ENCODE peak calls at places on chromosome 10, in five cellular contexts. One of them, this sample, is unnamed. For H3K27me3, the result is how much of the 10 kb centered on the place peaks cover.

GRCh38 chr10:43943825-43944360 is 295.2 kb upstream of the ZNF32 start:
- DNase-seq in K562: no peak
- DNase-seq in CD8-positive, alpha-beta T cell: no peak
- DNase-seq in uterus: no peak
- DNase-seq in transverse colon: no peak
- DNase-seq in this sample: no peak

GRCh38 chr10:19892677-19893076 is 76.4 kb downstream of the PLXDC2 start:
- DNase-seq in K562: no peak
- DNase-seq in CD8-positive, alpha-beta T cell: no peak
- DNase-seq in uterus: no peak
- DNase-seq in transverse colon: no peak
- DNase-seq in this sample: no peak

GRCh38 chr10:79904671-79905321 is 44.1 kb downstream of the SFTPD start:
- DNase-seq in K562: peak
- DNase-seq in CD8-positive, alpha-beta T cell: peak
- DNase-seq in uterus: peak
- DNase-seq in transverse colon: peak
- DNase-seq in this sample: peak

GRCh38 chr10:17228081-17229015 is at the start of gene VIM:
- DNase-seq in K562: peak
- DNase-seq in CD8-positive, alpha-beta T cell: peak
- DNase-seq in uterus: peak
- DNase-seq in transverse colon: peak
- DNase-seq in this sample: peak

GRCh38 chr10:112244197-112244596 is 39.0 kb upstream of the TECTB start:
- DNase-seq in K562: no peak
- DNase-seq in CD8-positive, alpha-beta T cell: no peak
- DNase-seq in uterus: no peak
- DNase-seq in transverse colon: no peak
- DNase-seq in this sample: no peak

GRCh38 chr10:117458571-117458970 is 83.3 kb upstream of the PDZD8 start:
- DNase-seq in K562: no peak
- DNase-seq in CD8-positive, alpha-beta T cell: no peak
- DNase-seq in uterus: no peak
- DNase-seq in transverse colon: no peak
- DNase-seq in this sample: no peak

GRCh38 chr10:99528867-99529285 is 3.9 kb upstream of the NKX2-3 start:
- DNase-seq in K562: no peak
- DNase-seq in CD8-positive, alpha-beta T cell: no peak
- DNase-seq in uterus: no peak
- DNase-seq in transverse colon: no peak
- DNase-seq in this sample: no peak

GRCh38 chr10:94963901-94964300 is 25.4 kb downstream of the CYP2C9 start:
- DNase-seq in K562: no peak
- DNase-seq in CD8-positive, alpha-beta T cell: no peak
- DNase-seq in uterus: no peak
- DNase-seq in transverse colon: no peak
- DNase-seq in this sample: peak

GRCh38 chr10:31836569-31837406 is 91.8 kb downstream of the ARHGAP12 start:
- DNase-seq in K562: peak
- DNase-seq in CD8-positive, alpha-beta T cell: no peak
- DNase-seq in uterus: no peak
- DNase-seq in transverse colon: no peak
- DNase-seq in this sample: no peak

GRCh38 chr10:63175534-63175933 is 42.4 kb downstream of the NRBF2 start:
- DNase-seq in K562: peak
- DNase-seq in CD8-positive, alpha-beta T cell: no peak
- DNase-seq in uterus: no peak
- DNase-seq in transverse colon: no peak
- DNase-seq in this sample: no peak

GRCh38 chr10:100744136-100744979 is 1.0 kb upstream of the PAX2 start:
- DNase-seq in K562: no peak
- DNase-seq in CD8-positive, alpha-beta T cell: no peak
- DNase-seq in uterus: no peak
- DNase-seq in transverse colon: no peak
- DNase-seq in this sample: no peak

GRCh38 chr10:45058580-45058979 is 57.9 kb downstream of the ZNF22 start:
- DNase-seq in K562: no peak
- DNase-seq in CD8-positive, alpha-beta T cell: no peak
- DNase-seq in uterus: no peak
- DNase-seq in transverse colon: no peak
- DNase-seq in this sample: no peak

GRCh38 chr10:103847909-103848468 is 7.4 kb downstream of the SH3PXD2A start:
- DNase-seq in K562: no peak
- DNase-seq in CD8-positive, alpha-beta T cell: no peak
- DNase-seq in uterus: no peak
- DNase-seq in transverse colon: no peak
- DNase-seq in this sample: no peak

GRCh38 chr10:58963101-58963534 is 213.3 kb upstream of the PHYHIPL start:
- DNase-seq in K562: peak
- DNase-seq in CD8-positive, alpha-beta T cell: no peak
- DNase-seq in uterus: no peak
- DNase-seq in transverse colon: no peak
- DNase-seq in this sample: no peak

GRCh38 chr10:132506711-132507466 is 30.7 kb upstream of the INPP5A start:
- DNase-seq in K562: no peak
- DNase-seq in CD8-positive, alpha-beta T cell: no peak
- DNase-seq in uterus: peak
- DNase-seq in transverse colon: no peak
- DNase-seq in this sample: no peak

GRCh38 chr10:30324448-30325110 is 24.5 kb downstream of the MTPAP start:
- DNase-seq in K562: no peak
- DNase-seq in CD8-positive, alpha-beta T cell: no peak
- DNase-seq in uterus: no peak
- DNase-seq in transverse colon: no peak
- DNase-seq in this sample: no peak

GRCh38 chr10:132464256-132465192 is 67.5 kb downstream of the PWWP2B start:
- DNase-seq in K562: no peak
- DNase-seq in CD8-positive, alpha-beta T cell: no peak
- DNase-seq in uterus: peak
- DNase-seq in transverse colon: peak
- DNase-seq in this sample: no peak

GRCh38 chr10:2036209-2036608 is 298.9 kb upstream of the ADARB2 start:
- DNase-seq in K562: no peak
- DNase-seq in CD8-positive, alpha-beta T cell: no peak
- DNase-seq in uterus: no peak
- DNase-seq in transverse colon: no peak
- DNase-seq in this sample: no peak

GRCh38 chr10:68137174-68137573 is 27.9 kb downstream of the MYPN start:
- DNase-seq in K562: no peak
- DNase-seq in CD8-positive, alpha-beta T cell: no peak
- DNase-seq in uterus: no peak
- DNase-seq in transverse colon: no peak
- DNase-seq in this sample: no peak

GRCh38 chr10:127736915-127737562 is at the start of gene FOXI2:
- DNase-seq in K562: no peak
- DNase-seq in CD8-positive, alpha-beta T cell: no peak
- DNase-seq in uterus: no peak
- DNase-seq in transverse colon: no peak
- DNase-seq in this sample: no peak

GRCh38 chr10:32171213-32171612 is 115.0 kb upstream of the KIF5B start:
- DNase-seq in K562: no peak
- DNase-seq in CD8-positive, alpha-beta T cell: no peak
- DNase-seq in uterus: no peak
- DNase-seq in transverse colon: peak
- DNase-seq in this sample: no peak

GRCh38 chr10:70352401-70353097 is 29.9 kb downstream of the LRRC20 start:
- DNase-seq in K562: no peak
- DNase-seq in CD8-positive, alpha-beta T cell: no peak
- DNase-seq in uterus: no peak
- DNase-seq in transverse colon: no peak
- DNase-seq in this sample: no peak

GRCh38 chr10:69359089-69360025 is 57.4 kb downstream of the TACR2 start:
- DNase-seq in K562: no peak
- DNase-seq in CD8-positive, alpha-beta T cell: peak
- DNase-seq in uterus: no peak
- DNase-seq in transverse colon: no peak
- DNase-seq in this sample: no peak

GRCh38 chr10:70544431-70545340 is 57.9 kb downstream of the PRF1 start:
- DNase-seq in K562: no peak
- DNase-seq in CD8-positive, alpha-beta T cell: no peak
- DNase-seq in uterus: no peak
- DNase-seq in transverse colon: no peak
- DNase-seq in this sample: no peak

GRCh38 chr10:24104895-24105294 is 104.0 kb upstream of the KIAA1217 start:
- DNase-seq in K562: no peak
- DNase-seq in CD8-positive, alpha-beta T cell: no peak
- DNase-seq in uterus: no peak
- DNase-seq in transverse colon: no peak
- DNase-seq in this sample: no peak

GRCh38 chr10:100487529-100487928 is 24.7 kb downstream of the WNT8B start:
- DNase-seq in K562: no peak
- DNase-seq in CD8-positive, alpha-beta T cell: no peak
- DNase-seq in uterus: no peak
- DNase-seq in transverse colon: no peak
- DNase-seq in this sample: no peak

GRCh38 chr10:101065479-101066145 is 3.8 kb downstream of the KAZALD1 start:
- DNase-seq in K562: no peak
- DNase-seq in CD8-positive, alpha-beta T cell: no peak
- DNase-seq in uterus: no peak
- DNase-seq in transverse colon: no peak
- DNase-seq in this sample: no peak

GRCh38 chr10:78357673-78358206 is 324.1 kb downstream of the RPS24 start:
- DNase-seq in K562: no peak
- DNase-seq in CD8-positive, alpha-beta T cell: no peak
- DNase-seq in uterus: no peak
- DNase-seq in transverse colon: no peak
- DNase-seq in this sample: no peak

GRCh38 chr10:78354101-78354500 is 320.4 kb downstream of the RPS24 start:
- DNase-seq in K562: no peak
- DNase-seq in CD8-positive, alpha-beta T cell: no peak
- DNase-seq in uterus: peak
- DNase-seq in transverse colon: no peak
- DNase-seq in this sample: no peak

GRCh38 chr10:78357027-78357672 is 323.5 kb downstream of the RPS24 start:
- DNase-seq in K562: no peak
- DNase-seq in CD8-positive, alpha-beta T cell: no peak
- DNase-seq in uterus: no peak
- DNase-seq in transverse colon: no peak
- DNase-seq in this sample: no peak

GRCh38 chr10:78358406-78358805 is 324.7 kb downstream of the RPS24 start:
- DNase-seq in K562: no peak
- DNase-seq in CD8-positive, alpha-beta T cell: no peak
- DNase-seq in uterus: no peak
- DNase-seq in transverse colon: no peak
- DNase-seq in this sample: no peak

DNA sequence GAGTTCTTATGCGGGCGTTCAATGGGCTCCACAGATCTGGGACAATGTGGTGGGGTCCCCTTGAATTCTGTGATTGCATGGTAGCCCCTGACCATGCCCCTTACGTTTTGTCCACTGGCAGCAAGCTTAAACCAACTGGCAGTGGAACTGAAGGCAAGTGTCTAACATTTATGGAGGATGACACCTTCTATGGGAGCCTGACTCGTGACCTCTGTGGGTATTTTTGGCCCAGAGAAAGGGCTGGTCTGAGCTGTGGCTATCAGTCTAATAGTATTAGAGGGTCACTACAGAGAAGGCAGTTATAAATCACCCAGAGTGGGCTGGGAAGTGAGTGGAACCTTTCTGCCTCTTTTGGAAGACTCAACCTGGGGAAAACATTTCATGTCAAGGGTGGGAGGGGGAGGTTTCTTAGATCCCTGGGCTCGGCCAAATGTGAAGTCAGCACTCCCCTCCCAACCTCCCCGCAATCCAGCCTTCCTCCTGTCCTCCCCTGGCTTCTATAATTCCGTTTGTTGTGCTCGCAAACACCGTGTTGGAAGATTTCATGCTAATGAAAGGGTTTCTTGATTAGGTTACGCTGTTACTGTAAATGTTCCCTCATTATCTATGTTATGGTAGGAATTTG is 322.7 kb downstream of the RPS24 start:
- DNase-seq in K562: no peak
- DNase-seq in CD8-positive, alpha-beta T cell: no peak
- DNase-seq in uterus: peak
- DNase-seq in transverse colon: no peak
- DNase-seq in this sample: no peak
- H3K27me3 ChIP-seq in K562: under half
- H3K27me3 ChIP-seq in CD8-positive, alpha-beta T cell: under half
- H3K27me3 ChIP-seq in uterus: under half
- H3K27me3 ChIP-seq in transverse colon: under half
- H3K27me3 ChIP-seq in this sample: under half

GRCh38 chr10:92697663-92698511 is 8.1 kb downstream of the HHEX start:
- DNase-seq in K562: no peak
- DNase-seq in CD8-positive, alpha-beta T cell: no peak
- DNase-seq in uterus: no peak
- DNase-seq in transverse colon: no peak
- DNase-seq in this sample: no peak
- H3K27me3 ChIP-seq in K562: under half
- H3K27me3 ChIP-seq in CD8-positive, alpha-beta T cell: under half
- H3K27me3 ChIP-seq in uterus: under half
- H3K27me3 ChIP-seq in transverse colon: half or more
- H3K27me3 ChIP-seq in this sample: under half

GRCh38 chr10:64519831-64520230 is 998.6 kb downstream of the REEP3 start:
- DNase-seq in K562: peak
- DNase-seq in CD8-positive, alpha-beta T cell: no peak
- DNase-seq in uterus: no peak
- DNase-seq in transverse colon: no peak
- DNase-seq in this sample: no peak

GRCh38 chr10:64518456-64518855 is 997.3 kb downstream of the REEP3 start:
- DNase-seq in K562: no peak
- DNase-seq in CD8-positive, alpha-beta T cell: no peak
- DNase-seq in uterus: no peak
- DNase-seq in transverse colon: no peak
- DNase-seq in this sample: no peak

GRCh38 chr10:64519427-64519826 is 998.2 kb downstream of the REEP3 start:
- DNase-seq in K562: no peak
- DNase-seq in CD8-positive, alpha-beta T cell: no peak
- DNase-seq in uterus: no peak
- DNase-seq in transverse colon: no peak
- DNase-seq in this sample: no peak

GRCh38 chr10:64515975-64516699 is 994.9 kb downstream of the REEP3 start:
- DNase-seq in K562: no peak
- DNase-seq in CD8-positive, alpha-beta T cell: no peak
- DNase-seq in uterus: no peak
- DNase-seq in transverse colon: no peak
- DNase-seq in this sample: no peak
- H3K27me3 ChIP-seq in K562: under half
- H3K27me3 ChIP-seq in CD8-positive, alpha-beta T cell: under half
- H3K27me3 ChIP-seq in uterus: under half
- H3K27me3 ChIP-seq in transverse colon: under half
- H3K27me3 ChIP-seq in this sample: under half

GRCh38 chr10:123863721-123864432 is 27.7 kb downstream of the CPXM2 start:
- DNase-seq in K562: no peak
- DNase-seq in CD8-positive, alpha-beta T cell: no peak
- DNase-seq in uterus: no peak
- DNase-seq in transverse colon: no peak
- DNase-seq in this sample: no peak

GRCh38 chr10:123865880-123866279 is 25.7 kb downstream of the CPXM2 start:
- DNase-seq in K562: no peak
- DNase-seq in CD8-positive, alpha-beta T cell: no peak
- DNase-seq in uterus: no peak
- DNase-seq in transverse colon: no peak
- DNase-seq in this sample: no peak

GRCh38 chr10:123864923-123865322 is 26.7 kb downstream of the CPXM2 start:
- DNase-seq in K562: no peak
- DNase-seq in CD8-positive, alpha-beta T cell: no peak
- DNase-seq in uterus: no peak
- DNase-seq in transverse colon: peak
- DNase-seq in this sample: no peak

GRCh38 chr10:123863189-123863580 is 28.4 kb downstream of the CPXM2 start:
- DNase-seq in K562: no peak
- DNase-seq in CD8-positive, alpha-beta T cell: no peak
- DNase-seq in uterus: no peak
- DNase-seq in transverse colon: no peak
- DNase-seq in this sample: peak

GRCh38 chr10:123865350-123865749 is 26.3 kb downstream of the CPXM2 start:
- DNase-seq in K562: no peak
- DNase-seq in CD8-positive, alpha-beta T cell: no peak
- DNase-seq in uterus: no peak
- DNase-seq in transverse colon: no peak
- DNase-seq in this sample: no peak
- H3K27me3 ChIP-seq in K562: under half
- H3K27me3 ChIP-seq in CD8-positive, alpha-beta T cell: under half
- H3K27me3 ChIP-seq in uterus: under half
- H3K27me3 ChIP-seq in transverse colon: under half
- H3K27me3 ChIP-seq in this sample: under half

This sample was measured in SJSA1.